ENCODE peak calls at places on chromosomes 6 and 20, in six cellular contexts. G is GM12878, O is HepG2, U is GM12891, T is H1, A is K562. N is an unnamed sample.

GRCh38 chr20:45487231-45487635 is 17.7 kb downstream of the WFDC2 start:
- DNase-seq in U (peak), O (no peak), A (peak), T (no peak), G (no peak), N (no peak)

GRCh38 chr20:60001027-60001567 is 42.9 kb downstream of the CDH26 start:
- DNase-seq in G (no peak), O (no peak), T (no peak), U (no peak), A (no peak), N (no peak)

GRCh38 chr6:30647802-30648460 is 998 bp downstream of the C6orf136 start:
- DNase-seq in A (no peak), O (no peak), U (peak), G (no peak), T (no peak), N (no peak)

GRCh38 chr20:33570743-33571142 is 80.8 kb downstream of the CBFA2T2 start:
- DNase-seq in T (no peak), O (no peak), G (no peak), A (no peak), U (no peak), N (no peak)

GRCh38 chr20:44033344-44033743 is 118.7 kb downstream of the TOX2 start:
- DNase-seq in O (no peak), T (no peak), G (no peak), U (no peak), A (no peak), N (no peak)

GRCh38 chr6:11974089-11974488 is 38.0 kb upstream of the HIVEP1 start:
- DNase-seq in O (no peak), T (no peak), U (no peak), A (no peak), G (no peak), N (no peak)

GRCh38 chr20:51062065-51062464 is 39.2 kb upstream of the KCNG1 start:
- DNase-seq in G (no peak), T (no peak), O (no peak), U (no peak), A (no peak), N (no peak)

GRCh38 chr6:50591135-50591534 is 122.2 kb upstream of the TFAP2D start:
- DNase-seq in T (no peak), A (no peak), G (no peak), O (no peak), U (no peak), N (no peak)

GRCh38 chr20:19947611-19948264 is 69.4 kb upstream of the NAA20 start:
- DNase-seq in O (no peak), T (no peak), U (no peak), G (peak), A (peak), N (peak)

GRCh38 chr20:15039088-15039762 is 701.8 kb upstream of the FLRT3 start:
- DNase-seq in T (no peak), U (no peak), A (no peak), G (no peak), O (no peak), N (no peak)

GRCh38 chr20:17460119-17460518 is 71.1 kb downstream of the BFSP1 start:
- DNase-seq in T (no peak), G (no peak), O (no peak), A (peak), U (no peak), N (no peak)

GRCh38 chr20:53716385-53716784 is 122.7 kb upstream of the ZNF217 start:
- DNase-seq in O (no peak), A (no peak), T (no peak), G (no peak), U (no peak), N (no peak)

GRCh38 chr6:31836036-31836675 is 8.6 kb downstream of the HSPA1B start:
- DNase-seq in A (peak), O (no peak), G (no peak), U (no peak), T (no peak), N (no peak)

GRCh38 chr6:122890250-122890649 is 101.2 kb downstream of the SMPDL3A start:
- DNase-seq in A (no peak), O (no peak), T (no peak), G (no peak), U (no peak), N (no peak)

GRCh38 chr20:23517719-23518118 is 26.8 kb downstream of the CST8 start:
- DNase-seq in U (no peak), O (no peak), A (no peak), T (no peak), G (no peak), N (no peak)

GRCh38 chr20:38935285-38935684 is 9.1 kb downstream of the FAM83D start:
- DNase-seq in O (no peak), U (no peak), A (no peak), G (no peak), T (no peak), N (no peak)

GRCh38 chr6:28347119-28347518 is 2.6 kb upstream of the ZKSCAN3 start:
- DNase-seq in A (no peak), O (no peak), G (no peak), U (no peak), T (no peak), N (no peak)

GRCh38 chr20:24309596-24309995 is 159.8 kb upstream of the SYNDIG1 start:
- DNase-seq in U (no peak), O (no peak), A (no peak), G (no peak), T (no peak), N (no peak)

GRCh38 chr20:4972506-4973251 is 28.6 kb downstream of the SLC23A2 start:
- DNase-seq in U (no peak), T (no peak), A (no peak), O (no peak), G (no peak), N (no peak)

GRCh38 chr6:104573372-104573771 is 286.3 kb downstream of the HACE1 start:
- DNase-seq in A (no peak), O (no peak), T (no peak), U (no peak), G (no peak), N (no peak)

GRCh38 chr6:104575536-104575935 is 284.2 kb downstream of the HACE1 start:
- DNase-seq in O (no peak), A (no peak), U (no peak), T (no peak), G (no peak), N (no peak)

GRCh38 chr6:104574135-104574750 is 285.5 kb downstream of the HACE1 start:
- DNase-seq in T (no peak), O (no peak), A (no peak), U (no peak), G (no peak), N (no peak)

GRCh38 chr6:104572901-104573300 is 286.8 kb downstream of the HACE1 start:
- DNase-seq in T (no peak), G (no peak), U (no peak), A (no peak), O (no peak), N (no peak)
- TF ChIP-seq POLR2AphosphoS5 in T (no peak), G (no peak), U (no peak), A (no peak), O (no peak), N (no peak)

DNA sequence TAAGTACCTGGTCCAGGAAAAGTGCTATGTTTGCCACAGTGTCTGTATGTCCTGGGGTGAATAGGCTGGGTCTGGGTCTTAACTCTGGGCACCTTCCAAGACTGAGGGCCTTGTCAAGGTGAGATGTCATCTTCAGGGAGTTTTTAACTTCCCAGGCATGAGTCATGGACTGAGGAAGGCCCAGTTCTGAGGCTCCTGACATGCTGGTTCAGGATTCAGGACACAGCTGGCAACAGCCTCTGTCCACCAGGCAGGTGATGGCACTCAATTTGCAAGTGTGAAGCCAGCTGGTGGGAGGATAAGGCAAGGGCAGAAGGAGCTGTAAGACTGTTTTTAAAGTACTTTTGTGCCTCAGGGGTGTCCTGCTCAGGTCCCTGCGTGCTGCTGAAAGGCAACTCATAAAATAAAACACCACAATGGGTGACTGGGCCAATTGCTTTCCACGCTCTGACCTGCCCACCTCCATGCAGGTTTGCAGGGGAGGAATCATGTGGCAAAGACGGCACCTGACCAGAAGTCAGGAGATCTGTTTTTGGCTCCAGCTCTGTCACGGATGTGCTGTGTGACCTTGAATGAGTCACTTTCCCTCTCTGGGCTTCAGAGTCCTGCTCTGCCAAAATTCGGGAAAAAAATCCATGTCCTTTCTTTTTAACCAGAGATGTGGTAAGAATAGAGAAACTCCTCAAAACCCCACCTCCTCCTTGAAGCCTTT is 4.9 kb upstream of the PACSIN1 start:
- DNase-seq in U (no peak), T (no peak), A (no peak), O (no peak), G (no peak), N (no peak)
- TF ChIP-seq POLR2A in U (no peak), T (no peak), A (no peak), O (no peak), G (no peak), N (no peak)

DNA sequence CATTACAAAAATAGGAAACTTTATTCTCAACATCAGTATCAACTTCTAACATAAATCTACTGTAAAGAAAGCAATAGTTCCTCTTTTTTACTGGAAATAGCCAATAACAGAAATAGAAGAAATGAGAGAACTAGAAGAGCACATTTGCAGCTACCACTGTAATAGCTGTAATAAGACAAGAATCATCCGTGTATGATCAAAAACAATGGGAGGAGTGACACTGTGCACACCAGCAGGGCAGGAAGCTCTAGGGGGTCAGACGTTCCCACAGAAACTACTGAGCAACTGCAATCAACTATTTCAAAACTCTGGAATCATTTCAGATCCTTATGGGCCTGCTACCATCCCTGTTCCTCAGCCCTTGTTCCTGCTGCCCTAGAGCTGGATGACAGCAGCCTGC is 43.7 kb downstream of the NINL start:
- DNase-seq in G (no peak), O (no peak), U (no peak), T (no peak), A (no peak), N (no peak)
- TF ChIP-seq TAF1 in G (no peak), O (no peak), U (no peak), T (no peak), A (no peak), N (no peak)

GRCh38 chr6:125314019-125314581 is 12.3 kb upstream of the HDDC2 start:
- DNase-seq in U (peak), A (peak), T (no peak), O (peak), G (no peak), N (no peak)
- TF ChIP-seq POLR2AphosphoS5 in U (no peak), A (no peak), T (no peak), O (no peak), G (no peak), N (no peak)